ENCODE peak calls at places on chromosome 2, in nine cellular contexts. K is fibroblast of pulmonary artery; T is astrocyte of the spinal cord; D is SJSA1; J is kidney; F is mammary epithelial cell; Q is heart right ventricle; N is cardiac fibroblast; V is CD8-positive, alpha-beta memory T cell. E is an unnamed sample.

GRCh38 chr2:176924909-176925548 is 287.6 kb upstream of the HNRNPA3 start:
- DNase-seq in N (no peak), Q (no peak), D (no peak), K (no peak), J (no peak), F (no peak), V (no peak), T (no peak), E (peak; percentile 16)

GRCh38 chr2:219358170-219359075 is 25.9 kb upstream of the RESP18 start:
- DNase-seq in F (no peak), N (no peak), T (no peak), V (no peak), D (no peak), J (no peak), K (no peak), Q (no peak), E (no peak)

GRCh38 chr2:85797959-85798358 is 44.2 kb downstream of the ATOH8 start:
- DNase-seq in D (peak; percentile 43), T (peak; percentile 46), K (peak; percentile 72), N (peak; percentile 71), V (no peak), F (no peak), Q (no peak), J (no peak), E (peak; percentile 10)

GRCh38 chr2:200222837-200223236 is 83.7 kb upstream of the SPATS2L start:
- DNase-seq in T (no peak), Q (no peak), D (no peak), K (no peak), N (no peak), J (no peak), V (no peak), F (no peak), E (no peak)

GRCh38 chr2:237465515-237466227 is 21.4 kb upstream of the MLPH start:
- DNase-seq in D (peak; percentile 47), F (peak; percentile 85), V (no peak), N (peak; percentile 99), J (no peak), Q (no peak), K (peak; percentile 94), T (peak; percentile 96), E (peak; percentile 91)

GRCh38 chr2:240960963-240961876 is 37.2 kb upstream of the SNED1 start:
- DNase-seq in N (peak; percentile 36), Q (no peak), K (peak; percentile 34), F (no peak), D (no peak), J (no peak), T (peak; percentile 28), V (no peak), E (no peak)

GRCh38 chr2:205685314-205686230 is 3.3 kb downstream of the NRP2 start:
- DNase-seq in N (peak; percentile 74), Q (no peak), J (peak; percentile 85), V (no peak), T (peak; percentile 70), D (peak; percentile 80), K (peak; percentile 47), F (peak; percentile 83), E (peak; percentile 79)

GRCh38 chr2:201111096-201111495 is 4.9 kb upstream of the CFLAR start:
- DNase-seq in V (no peak), Q (no peak), D (peak; percentile 40), F (no peak), N (no peak), T (no peak), K (no peak), J (no peak), E (no peak)

GRCh38 chr2:235807347-235807746 is 313.5 kb downstream of the AGAP1 start:
- DNase-seq in F (no peak), V (no peak), N (no peak), D (no peak), J (no peak), T (no peak), K (no peak), Q (no peak), E (no peak)

GRCh38 chr2:56583796-56584313 is 400.1 kb downstream of the CCDC85A start:
- DNase-seq in V (no peak), T (no peak), J (no peak), N (no peak), K (no peak), F (no peak), Q (no peak), D (no peak), E (no peak)

GRCh38 chr2:218961229-218961628 is 1.8 kb downstream of the CDK5R2 start:
- DNase-seq in Q (no peak), N (no peak), J (no peak), D (no peak), V (no peak), T (no peak), F (no peak), K (no peak), E (no peak)

GRCh38 chr2:232506713-232507112 is 13.5 kb upstream of the PRSS56 start:
- DNase-seq in N (no peak), K (no peak), J (no peak), Q (no peak), F (no peak), D (no peak), V (no peak), T (no peak), E (no peak)

GRCh38 chr2:176638167-176639015 is 369.1 kb downstream of the MTX2 start:
- DNase-seq in N (peak; percentile 65), Q (peak; percentile 70), J (peak; percentile 91), K (peak; percentile 65), V (peak; percentile 37), F (peak; percentile 43), D (peak; percentile 84), T (peak; percentile 55), E (peak; percentile 59)

GRCh38 chr2:30865218-30865617 is 58.0 kb upstream of the CAPN13 start:
- DNase-seq in D (no peak), K (no peak), Q (no peak), J (no peak), N (no peak), T (no peak), V (no peak), F (no peak), E (peak; percentile 21)

GRCh38 chr2:119062652-119063051 is 95.9 kb downstream of the C1QL2 start:
- DNase-seq in D (no peak), J (no peak), V (no peak), F (no peak), Q (no peak), N (no peak), T (no peak), K (no peak), E (no peak)

GRCh38 chr2:193963472-193964119 is 1693.4 kb upstream of the SLC39A10 start:
- DNase-seq in V (no peak), J (no peak), D (no peak), Q (no peak), K (peak; percentile 81), T (peak; percentile 71), N (peak; percentile 88), F (peak; percentile 37), E (peak; percentile 60)

GRCh38 chr2:47070920-47071824 is 83.9 kb downstream of the STPG4 start:
- DNase-seq in D (peak; percentile 83), F (peak; percentile 63), Q (peak; percentile 71), J (peak; percentile 88), N (peak; percentile 94), V (peak; percentile 18), T (peak; percentile 88), K (peak; percentile 95), E (peak; percentile 38)

GRCh38 chr2:162091325-162092007 is 17.5 kb upstream of the DPP4 start:
- DNase-seq in T (peak; percentile 28), J (peak; percentile 74), F (peak; percentile 90), D (no peak), V (no peak), K (no peak), Q (no peak), N (no peak), E (peak; percentile 46)

GRCh38 chr2:216849987-216850386 is 9.9 kb downstream of the TNP1 start:
- DNase-seq in Q (peak; percentile 75), F (peak; percentile 83), V (no peak), D (no peak), T (no peak), J (peak; percentile 83), K (peak; percentile 2), N (no peak), E (peak; percentile 69)

GRCh38 chr2:84071050-84071449 is 388.0 kb downstream of the SUCLG1 start:
- DNase-seq in V (no peak), N (no peak), K (no peak), J (no peak), D (no peak), Q (no peak), F (no peak), T (no peak), E (no peak)

GRCh38 chr2:78127428-78127827 is 605.3 kb upstream of the LRRTM4 start:
- DNase-seq in T (no peak), V (no peak), K (no peak), N (no peak), Q (no peak), F (no peak), D (no peak), J (no peak), E (no peak)
- H3K4me3 ChIP-seq in T (no peak overlapping the region), V (no peak overlapping the region), K (no peak overlapping the region), N (no peak overlapping the region), Q (no peak overlapping the region), F (no peak overlapping the region), D (no peak overlapping the region), J (no peak overlapping the region), E (no peak overlapping the region)

DNA sequence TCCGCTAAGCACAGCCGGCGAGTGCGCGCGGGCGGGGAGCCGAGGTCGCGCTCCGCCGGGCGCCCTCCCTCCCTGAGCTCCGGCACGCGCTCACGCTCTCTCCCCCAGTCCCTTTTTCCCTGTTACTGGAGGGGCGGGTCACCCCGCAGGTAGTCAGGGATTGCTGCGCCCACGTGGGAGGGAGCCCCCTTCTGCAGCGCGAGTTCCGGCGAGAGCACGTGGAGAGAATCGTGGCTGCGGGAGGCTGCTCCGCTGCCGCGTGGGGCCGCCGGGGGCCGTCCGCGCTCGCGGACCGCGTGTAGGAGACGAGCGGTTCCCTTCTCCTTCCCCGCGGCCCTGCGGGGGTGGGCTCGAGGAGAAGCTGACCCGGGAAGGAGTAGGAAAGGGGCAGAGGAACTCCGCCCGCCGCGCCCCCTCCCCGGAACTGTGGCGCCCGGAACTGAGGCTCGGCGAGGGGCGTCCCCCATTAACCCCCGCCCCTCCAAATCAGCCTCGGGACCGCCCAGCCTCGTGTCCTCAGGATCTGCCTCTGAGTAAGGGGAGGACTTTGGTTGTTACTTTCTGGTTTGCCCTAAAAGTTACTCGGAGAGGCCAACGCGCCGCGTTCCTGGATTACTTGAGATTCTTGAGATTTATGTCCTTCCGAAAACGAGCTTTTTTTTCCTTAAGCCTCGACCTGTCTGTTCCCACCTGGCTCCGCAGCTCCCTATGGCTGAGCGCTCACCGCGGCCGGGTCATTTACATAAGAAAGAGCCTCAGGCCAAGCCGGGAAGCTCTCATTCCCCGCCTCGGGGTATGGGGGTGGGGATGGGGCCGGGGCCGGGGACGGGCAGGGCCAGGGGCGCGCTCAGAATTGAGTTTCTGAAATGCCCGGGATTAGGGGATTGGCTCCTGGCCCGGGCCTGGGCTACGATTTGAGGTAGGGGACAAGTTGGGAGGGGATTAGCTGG is 1.2 kb downstream of the HK2 start:
- DNase-seq in N (peak; percentile 36), Q (peak; percentile 27), J (peak; percentile 79), T (peak; percentile 42), V (peak; percentile 28), D (peak; percentile 61), F (peak; percentile 66), K (peak; percentile 50), E (peak; percentile 62)
- H3K4me3 ChIP-seq in N (peak overlapping the region; percentile 86), Q (peak overlapping the region; percentile 65), J (peak overlapping the region; percentile 50), T (peak overlapping the region; percentile 54), V (peak overlapping the region; percentile 61), D (peak overlapping the region; percentile 68), F (peak overlapping the region; percentile 93), K (peak overlapping the region; percentile 84), E (peak overlapping the region; percentile 82)

GRCh38 chr2:160063266-160063665 is 851 bp upstream of the PLA2R1 start:
- DNase-seq in T (no peak), N (no peak), K (no peak), V (no peak), D (no peak), F (no peak), Q (no peak), J (no peak), E (no peak)
- H3K4me3 ChIP-seq in T (peak overlapping the region; percentile 61), N (peak overlapping the region; percentile 72), K (no peak overlapping the region), V (no peak overlapping the region), D (peak overlapping the region; percentile 52), F (no peak overlapping the region), Q (peak overlapping the region; percentile 69), J (peak overlapping the region; percentile 77), E (peak overlapping the region; percentile 69)

GRCh38 chr2:69087912-69088240 is 74.9 kb downstream of the ANTXR1 start:
- DNase-seq in T (peak; percentile 48), V (no peak), K (peak; percentile 31), F (no peak), Q (no peak), J (no peak), N (peak; percentile 18), D (no peak), E (no peak)
- H3K4me3 ChIP-seq in T (no peak overlapping the region), V (no peak overlapping the region), K (no peak overlapping the region), F (no peak overlapping the region), Q (no peak overlapping the region), J (no peak overlapping the region), N (no peak overlapping the region), D (no peak overlapping the region), E (no peak overlapping the region)